ENCODE peak calls at places on chromosomes 5 and 9, in eight cellular contexts. O is K562; Z is fibroblast of lung; A is heart right ventricle; F is colonic mucosa; R is stomach; K is breast epithelium; H is CD4-positive, alpha-beta memory T cell. I is an unnamed sample.

GRCh38 chr5:76165961-76166360 is 82.8 kb downstream of the SV2C start:
- DNase-seq in A (no peak), R (no peak), H (no peak), K (no peak), Z (no peak), F (no peak), O (no peak), I (no peak)

GRCh38 chr5:107542428-107542827 is 128.3 kb downstream of the EFNA5 start:
- DNase-seq in A (peak), R (peak), H (no peak), Z (peak), F (peak), O (no peak), K (peak), I (no peak)

GRCh38 chr9:36436909-36437308 is 36.8 kb upstream of the RNF38 start:
- DNase-seq in F (no peak), O (no peak), H (no peak), K (no peak), A (peak), Z (peak), R (no peak), I (peak)

GRCh38 chr9:29285818-29286217 is 1712.5 kb upstream of the C9orf72 start:
- DNase-seq in A (no peak), R (no peak), Z (peak), O (no peak), H (no peak), F (no peak), K (no peak), I (no peak)

GRCh38 chr9:34501372-34501771 is 21.4 kb downstream of the ENHO start:
- DNase-seq in O (no peak), H (no peak), F (no peak), R (no peak), K (no peak), Z (no peak), A (no peak), I (no peak)

GRCh38 chr5:15496886-15497285 is 3.1 kb upstream of the FBXL7 start:
- DNase-seq in A (no peak), R (no peak), K (no peak), O (no peak), H (no peak), F (no peak), Z (no peak), I (no peak)

GRCh38 chr9:128554155-128554862 is 1.9 kb downstream of the SPTAN1 start:
- DNase-seq in F (peak), A (peak), Z (peak), H (peak), R (peak), O (peak), K (no peak), I (peak)

GRCh38 chr9:83937861-83938455 is 16.7 kb upstream of the KIF27 start:
- DNase-seq in F (no peak), H (peak), Z (peak), K (no peak), A (peak), R (no peak), O (peak), I (no peak)

GRCh38 chr5:124655211-124655880 is 91.1 kb downstream of the ZNF608 start:
- DNase-seq in F (no peak), O (no peak), R (no peak), H (no peak), K (no peak), A (no peak), Z (peak), I (no peak)

GRCh38 chr5:152511531-152512132 is 106.6 kb upstream of the NMUR2 start:
- DNase-seq in A (no peak), Z (no peak), R (no peak), H (no peak), F (no peak), K (no peak), O (no peak), I (no peak)

GRCh38 chr9:75529463-75529862 is 361.0 kb upstream of the PCSK5 start:
- DNase-seq in O (no peak), R (no peak), H (no peak), A (no peak), K (no peak), Z (no peak), F (no peak), I (no peak)

GRCh38 chr5:149448831-149449714 is 70.0 kb upstream of the IL17B start:
- DNase-seq in H (no peak), F (peak), K (no peak), O (peak), R (no peak), Z (peak), A (no peak), I (no peak)

GRCh38 chr9:73866451-73866850 is 630.7 kb upstream of the RORB start:
- DNase-seq in F (no peak), A (no peak), O (no peak), R (no peak), Z (no peak), K (no peak), H (no peak), I (no peak)

GRCh38 chr9:8816361-8816760 is 1016.8 kb upstream of the DMAC1 start:
- DNase-seq in Z (no peak), O (no peak), F (no peak), H (no peak), R (no peak), K (no peak), A (no peak), I (no peak)

GRCh38 chr9:111691686-111692329 is 30.4 kb downstream of the GNG10 start:
- DNase-seq in F (no peak), K (no peak), H (no peak), A (no peak), O (no peak), Z (peak), R (no peak), I (no peak)

GRCh38 chr5:3251784-3252183 is 343.8 kb upstream of the IRX1 start:
- DNase-seq in A (no peak), F (no peak), H (no peak), K (no peak), O (no peak), Z (no peak), R (no peak), I (no peak)

GRCh38 chr5:126351138-126351537 is 72.1 kb upstream of the GRAMD2B start:
- DNase-seq in K (no peak), R (no peak), F (no peak), A (no peak), Z (peak), H (no peak), O (no peak), I (no peak)

GRCh38 chr5:18281947-18282557 is 647.8 kb downstream of the TAF11L14 start:
- DNase-seq in F (no peak), K (no peak), Z (peak), H (no peak), A (no peak), R (no peak), O (peak), I (no peak)

GRCh38 chr5:150515446-150515845 is 7.5 kb downstream of the NDST1 start:
- DNase-seq in Z (peak), F (no peak), H (no peak), K (no peak), O (no peak), R (no peak), A (no peak), I (no peak)

GRCh38 chr9:83491413-83491812 is 46.8 kb downstream of the FRMD3 start:
- DNase-seq in O (no peak), R (no peak), Z (no peak), A (no peak), F (no peak), H (no peak), K (no peak), I (no peak)

GRCh38 chr5:66587771-66588170 is 8.4 kb upstream of the MAST4 start:
- DNase-seq in K (no peak), Z (no peak), A (no peak), R (no peak), F (no peak), H (no peak), O (no peak), I (peak)

GRCh38 chr5:63128018-63128417 is 549.4 kb downstream of the LRRC70 start:
- DNase-seq in H (no peak), A (no peak), R (no peak), Z (no peak), O (no peak), K (no peak), F (no peak), I (no peak)

GRCh38 chr5:6490693-6491092 is 42.0 kb downstream of the UBE2QL1 start:
- DNase-seq in F (no peak), R (peak), Z (no peak), A (no peak), H (no peak), O (no peak), K (no peak), I (no peak)

GRCh38 chr5:6490246-6490645 is 41.6 kb downstream of the UBE2QL1 start:
- DNase-seq in K (no peak), H (no peak), R (no peak), A (no peak), F (no peak), Z (no peak), O (no peak), I (no peak)

GRCh38 chr5:6489786-6490185 is 41.1 kb downstream of the UBE2QL1 start:
- DNase-seq in A (no peak), H (no peak), O (no peak), K (no peak), R (no peak), F (no peak), Z (no peak), I (no peak)

GRCh38 chr5:6492934-6493333 is 44.3 kb downstream of the UBE2QL1 start:
- DNase-seq in A (no peak), R (no peak), O (no peak), F (no peak), K (no peak), H (no peak), Z (no peak), I (no peak)

DNA sequence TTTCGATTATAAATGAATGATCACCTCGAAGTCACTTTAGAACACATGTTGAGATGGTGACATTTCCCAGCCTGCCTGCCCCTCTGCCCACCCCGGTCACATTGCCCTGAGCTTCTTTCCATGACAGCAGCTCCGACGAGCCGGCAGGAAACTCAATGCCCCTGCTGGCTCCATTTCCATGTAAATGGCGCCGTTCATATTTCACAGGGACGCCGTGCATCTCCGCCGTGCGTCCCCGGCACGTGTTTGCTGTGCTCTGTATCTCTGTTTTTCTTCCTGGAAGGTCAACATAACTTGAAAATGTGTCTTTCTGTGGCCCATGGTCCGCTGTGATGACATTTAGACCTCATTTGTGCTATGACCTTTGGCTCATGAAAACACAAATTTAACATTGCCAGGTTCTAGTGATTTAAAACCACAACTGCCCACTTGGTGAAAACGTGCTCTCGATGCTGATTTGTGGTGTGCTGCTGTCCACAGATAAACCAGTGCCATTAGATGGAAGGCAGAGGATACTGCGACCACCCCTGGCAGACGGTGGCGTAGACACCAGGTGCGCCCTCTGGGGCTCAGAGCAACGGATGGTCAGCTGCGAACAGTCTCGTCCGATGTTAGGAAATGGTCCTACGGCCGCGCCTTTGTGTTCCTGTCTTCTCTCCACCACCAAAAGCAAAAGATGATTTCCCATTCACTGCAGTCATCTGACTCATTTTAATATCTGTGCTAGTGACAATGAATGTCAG is 43.1 kb downstream of the UBE2QL1 start:
- DNase-seq in K (no peak), Z (no peak), O (no peak), F (no peak), R (no peak), A (no peak), H (no peak), I (no peak)
- H3K4me3 ChIP-seq in K (no peak), Z (no peak), O (no peak), F (no peak), R (no peak), A (no peak), H (no peak), I (no peak)

GRCh38 chr5:16855475-16855874 is 80.6 kb downstream of the MYO10 start:
- DNase-seq in A (peak), K (no peak), O (no peak), R (peak), Z (peak), H (no peak), F (no peak), I (no peak)

GRCh38 chr5:16857635-16858034 is 78.5 kb downstream of the MYO10 start:
- DNase-seq in A (no peak), K (no peak), F (no peak), Z (no peak), H (no peak), R (no peak), O (no peak), I (no peak)

GRCh38 chr5:16859346-16859745 is 76.7 kb downstream of the MYO10 start:
- DNase-seq in Z (no peak), H (no peak), O (no peak), A (no peak), K (no peak), R (no peak), F (no peak), I (no peak)

GRCh38 chr5:16854351-16854750 is 81.7 kb downstream of the MYO10 start:
- DNase-seq in H (no peak), R (no peak), K (no peak), Z (peak), A (no peak), F (no peak), O (no peak), I (no peak)

GRCh38 chr5:16856531-16856930 is 79.6 kb downstream of the MYO10 start:
- DNase-seq in H (no peak), Z (peak), R (no peak), A (no peak), F (no peak), K (no peak), O (no peak), I (no peak)
- H3K27ac ChIP-seq in H (no peak), Z (no peak), R (no peak), A (no peak), F (no peak), K (no peak), O (no peak), I (no peak)

GRCh38 chr9:136643596-136644342 is 18.9 kb upstream of the EGFL7 start:
- DNase-seq in Z (no peak), H (no peak), O (no peak), A (no peak), F (no peak), K (no peak), R (no peak), I (no peak)
- H3K4me3 ChIP-seq in Z (no peak), H (no peak), O (no peak), A (peak), F (peak), K (peak), R (peak), I (peak)

DNA sequence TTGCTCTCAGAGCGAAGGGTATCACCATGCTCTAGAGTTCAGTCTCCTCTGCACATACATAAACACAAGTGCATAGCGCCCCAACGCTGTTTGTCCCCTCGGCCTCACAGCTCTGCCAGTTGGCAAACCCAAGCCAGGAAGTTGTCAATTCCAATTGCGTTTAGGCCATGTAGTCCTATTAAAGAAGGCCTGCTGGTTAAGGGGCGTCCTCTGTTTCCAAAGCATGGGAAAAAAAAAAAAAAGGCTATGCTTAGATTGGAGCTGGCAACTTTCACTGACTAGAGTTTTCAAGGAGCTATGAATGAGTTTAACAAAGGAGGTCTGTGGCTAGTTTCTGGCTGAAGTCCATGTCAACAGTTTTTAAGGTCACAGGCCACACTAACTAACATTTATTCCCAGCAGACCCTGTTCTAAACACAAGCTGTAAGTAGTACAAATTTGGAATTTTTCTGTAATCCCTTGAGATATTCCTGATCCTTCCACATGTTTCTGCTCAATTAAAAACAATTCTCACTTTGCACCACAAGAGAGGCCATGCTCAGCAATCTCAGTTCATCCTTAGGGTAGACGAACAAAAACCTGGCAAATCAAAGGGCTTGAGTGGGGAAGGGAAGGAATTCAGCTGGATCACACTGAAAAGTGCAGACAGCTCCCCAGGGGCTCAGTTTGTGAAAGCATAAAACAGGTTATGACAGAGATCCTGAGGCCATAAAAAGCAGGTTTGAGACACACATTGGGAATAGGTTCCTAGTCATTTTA is 187.7 kb downstream of the DENND1A start:
- DNase-seq in O (no peak), A (peak), F (no peak), R (no peak), K (no peak), H (no peak), Z (peak), I (peak)
- H3K27ac ChIP-seq in O (no peak), A (peak), F (no peak), R (no peak), K (peak), H (no peak), Z (no peak), I (peak)

I was measured in dorsolateral prefrontal cortex.